ENCODE peak calls at places on chromosomes 1 and 21, in eight cellular contexts. T, D, N, E, I, Z, S and A are unnamed samples.

GRCh38 chr1:41913025-41913424 is 5.7 kb downstream of the HIVEP3 start:
- DNase-seq in T (no peak), D (no peak), N (peak), E (no peak), I (no peak), Z (no peak), S (no peak), A (no peak)

GRCh38 chr1:153220606-153221303 is 3.4 kb downstream of the PRR9 start:
- DNase-seq in T (no peak), D (no peak), N (no peak), E (no peak), I (no peak), Z (no peak), S (no peak), A (no peak)

GRCh38 chr1:51086496-51087271 is 15.3 kb upstream of the C1orf185 start:
- DNase-seq in T (no peak), D (no peak), N (no peak), E (no peak), I (no peak), Z (no peak), S (no peak), A (no peak)

GRCh38 chr1:44019398-44020044 is 11.7 kb downstream of the SLC6A9 start:
- DNase-seq in T (no peak), D (no peak), N (no peak), E (no peak), I (no peak), Z (no peak), S (no peak), A (no peak)

GRCh38 chr1:205030916-205031315 is 12.1 kb upstream of the CNTN2 start:
- DNase-seq in T (no peak), D (no peak), N (no peak), E (no peak), I (no peak), Z (no peak), S (no peak), A (no peak)

GRCh38 chr1:57277681-57278080 is 146.2 kb downstream of the DAB1 start:
- DNase-seq in T (no peak), D (no peak), N (no peak), E (no peak), I (no peak), Z (no peak), S (no peak), A (no peak)

GRCh38 chr1:47276850-47277249 is 37.1 kb downstream of the STIL start:
- DNase-seq in T (no peak), D (no peak), N (no peak), E (no peak), I (no peak), Z (no peak), S (no peak), A (no peak)

GRCh38 chr21:15278279-15278678 is 213.5 kb upstream of the NRIP1 start:
- DNase-seq in T (no peak), D (no peak), N (no peak), E (no peak), I (no peak), Z (no peak), S (no peak), A (no peak)

GRCh38 chr1:245969274-245969673 is 537.8 kb downstream of the SMYD3 start:
- DNase-seq in T (no peak), D (no peak), N (no peak), E (no peak), I (peak), Z (no peak), S (no peak), A (no peak)

GRCh38 chr21:46207006-46207919 is 21.3 kb downstream of the LSS start:
- DNase-seq in T (no peak), D (no peak), N (no peak), E (no peak), I (no peak), Z (peak), S (no peak), A (no peak)

GRCh38 chr1:71660417-71660816 is 579.6 kb upstream of the ZRANB2 start:
- DNase-seq in T (no peak), D (no peak), N (no peak), E (no peak), I (peak), Z (no peak), S (no peak), A (no peak)

GRCh38 chr1:240314845-240315746 is 223.4 kb downstream of the FMN2 start:
- DNase-seq in T (no peak), D (no peak), N (no peak), E (no peak), I (peak), Z (no peak), S (no peak), A (no peak)

GRCh38 chr1:52195161-52195560 is 53.3 kb downstream of the ZFYVE9 start:
- DNase-seq in T (no peak), D (no peak), N (no peak), E (no peak), I (no peak), Z (no peak), S (no peak), A (no peak)

GRCh38 chr21:24011087-24011486 is 1596.2 kb downstream of the MRPL39 start:
- DNase-seq in T (no peak), D (no peak), N (no peak), E (no peak), I (no peak), Z (no peak), S (no peak), A (no peak)

GRCh38 chr1:41827991-41828570 is 90.6 kb downstream of the HIVEP3 start:
- DNase-seq in T (no peak), D (no peak), N (no peak), E (no peak), I (no peak), Z (no peak), S (no peak), A (no peak)

GRCh38 chr1:2374260-2375155 is 16.8 kb downstream of the MORN1 start:
- DNase-seq in T (no peak), D (no peak), N (no peak), E (no peak), I (no peak), Z (peak), S (no peak), A (no peak)

GRCh38 chr1:204304067-204304466 is 55.7 kb downstream of the PLEKHA6 start:
- DNase-seq in T (no peak), D (no peak), N (no peak), E (no peak), I (no peak), Z (no peak), S (no peak), A (no peak)

GRCh38 chr21:36747114-36747814 is 48.3 kb downstream of the SIM2 start:
- DNase-seq in T (no peak), D (no peak), N (no peak), E (no peak), I (no peak), Z (no peak), S (no peak), A (no peak)

GRCh38 chr21:42593815-42594157 is 59.6 kb upstream of the PDE9A start:
- DNase-seq in T (no peak), D (no peak), N (no peak), E (no peak), I (no peak), Z (no peak), S (no peak), A (no peak)

GRCh38 chr1:202131956-202132821 is 9.5 kb downstream of the GPR37L1 start:
- DNase-seq in T (no peak), D (peak), N (peak), E (no peak), I (no peak), Z (peak), S (no peak), A (no peak)

GRCh38 chr1:241600496-241600901 is 39.7 kb downstream of the CHML start:
- DNase-seq in T (no peak), D (no peak), N (no peak), E (no peak), I (no peak), Z (no peak), S (no peak), A (no peak)

GRCh38 chr21:19123053-19123452 is 719.5 kb upstream of the TMPRSS15 start:
- DNase-seq in T (no peak), D (no peak), N (no peak), E (no peak), I (no peak), Z (no peak), S (no peak), A (no peak)
- TF ChIP-seq CTCF in T (no peak), D (no peak), N (no peak), E (no peak), I (no peak), Z (no peak), S (no peak), A (no peak)

GRCh38 chr1:238239343-238239742 is 348.6 kb upstream of the ZP4 start:
- DNase-seq in T (no peak), D (no peak), N (no peak), E (no peak), I (no peak), Z (no peak), S (no peak), A (no peak)

GRCh38 chr1:238232036-238232744 is 341.5 kb upstream of the ZP4 start:
- DNase-seq in T (no peak), D (no peak), N (no peak), E (no peak), I (no peak), Z (no peak), S (no peak), A (no peak)

DNA sequence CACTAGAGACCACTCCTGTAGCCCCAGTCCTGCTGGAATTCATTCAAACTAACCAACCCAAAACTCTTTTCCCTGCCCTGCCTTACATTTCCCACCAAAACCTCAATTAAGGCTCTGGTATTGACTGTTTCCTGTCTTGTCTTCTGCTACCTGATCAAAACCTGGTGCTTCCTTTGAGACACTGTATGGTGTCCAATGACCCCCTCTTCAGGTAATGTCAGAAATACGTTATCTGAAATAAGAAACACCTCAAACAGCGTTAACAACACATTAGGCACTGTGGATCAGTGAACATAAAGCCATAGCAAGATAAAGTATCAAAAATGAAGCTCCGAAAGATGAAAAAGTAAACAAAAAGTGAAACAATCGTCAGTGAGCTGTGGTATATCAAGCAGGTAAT is 343.2 kb upstream of the ZP4 start:
- DNase-seq in T (no peak), D (no peak), N (no peak), E (no peak), I (no peak), Z (no peak), S (no peak), A (no peak)
- TF ChIP-seq CTCF in T (no peak), D (no peak), N (no peak), E (no peak), I (no peak), Z (no peak), S (no peak), A (no peak)

GRCh38 chr21:26280715-26281310 is 110.2 kb upstream of the APP start:
- DNase-seq in T (no peak), D (no peak), N (no peak), E (no peak), I (no peak), Z (no peak), S (no peak), A (no peak)
- TF ChIP-seq CTCF in T (no peak), D (no peak), N (no peak), E (no peak), I (no peak), Z (no peak), S (no peak), A (no peak)

GRCh38 chr1:150619576-150620509 is 9.6 kb downstream of the ENSA start:
- DNase-seq in T (no peak), D (no peak), N (no peak), E (no peak), I (peak), Z (no peak), S (no peak), A (no peak)
- TF ChIP-seq CTCF in T (no peak), D (no peak), N (no peak), E (no peak), I (peak), Z (no peak), S (no peak), A (peak)

GRCh38 chr1:216665891-216666290 is 57.3 kb downstream of the ESRRG start:
- DNase-seq in T (no peak), D (no peak), N (no peak), E (no peak), I (no peak), Z (no peak), S (no peak), A (no peak)

GRCh38 chr1:216665381-216665780 is 57.8 kb downstream of the ESRRG start:
- DNase-seq in T (no peak), D (no peak), N (no peak), E (no peak), I (no peak), Z (no peak), S (no peak), A (no peak)

GRCh38 chr1:216666431-216666830 is 56.8 kb downstream of the ESRRG start:
- DNase-seq in T (no peak), D (no peak), N (no peak), E (no peak), I (no peak), Z (no peak), S (no peak), A (no peak)

GRCh38 chr1:216660561-216660960 is 62.7 kb downstream of the ESRRG start:
- DNase-seq in T (no peak), D (no peak), N (no peak), E (no peak), I (no peak), Z (no peak), S (no peak), A (no peak)

GRCh38 chr1:216662681-216663080 is 60.5 kb downstream of the ESRRG start:
- DNase-seq in T (no peak), D (no peak), N (no peak), E (no peak), I (no peak), Z (no peak), S (no peak), A (no peak)
- TF ChIP-seq CTCF in T (no peak), D (no peak), N (no peak), E (no peak), I (no peak), Z (no peak), S (no peak), A (no peak)

GRCh38 chr1:23804183-23804582 is 3.6 kb upstream of the GALE start:
- DNase-seq in T (no peak), D (no peak), N (no peak), E (no peak), I (no peak), Z (no peak), S (no peak), A (no peak)
- TF ChIP-seq CTCF in T (no peak), D (no peak), N (no peak), E (no peak), I (no peak), Z (no peak), S (no peak), A (peak)

DNA sequence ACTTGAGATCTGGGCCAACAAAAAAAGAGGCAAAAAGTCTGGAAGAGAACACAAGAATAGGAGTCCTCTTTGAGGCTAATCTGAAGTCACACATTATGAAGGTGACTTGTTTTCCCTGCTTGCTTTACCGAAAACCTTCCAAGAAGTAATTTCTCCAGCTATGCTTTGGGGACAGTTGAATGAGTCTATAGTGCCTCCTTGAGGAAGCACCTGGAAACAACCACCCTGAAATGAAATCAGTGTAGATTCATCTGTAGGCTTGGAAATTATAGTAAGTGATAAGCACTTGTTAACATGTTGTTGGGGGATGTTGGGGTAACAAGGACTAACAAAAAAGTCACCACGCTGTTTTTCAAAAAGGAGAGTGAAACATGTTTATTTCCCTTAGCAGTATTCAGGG is 23.4 kb upstream of the RPTN start:
- DNase-seq in T (no peak), D (no peak), N (no peak), E (no peak), I (no peak), Z (no peak), S (no peak), A (no peak)
- TF ChIP-seq CTCF in T (no peak), D (no peak), N (peak), E (no peak), I (peak), Z (peak), S (no peak), A (peak)

GRCh38 chr1:29341936-29342335 is 105.6 kb downstream of the PTPRU start:
- DNase-seq in T (no peak), D (no peak), N (no peak), E (no peak), I (no peak), Z (no peak), S (no peak), A (no peak)
- TF ChIP-seq CTCF in T (no peak), D (no peak), N (no peak), E (no peak), I (peak), Z (no peak), S (no peak), A (peak)

DNA sequence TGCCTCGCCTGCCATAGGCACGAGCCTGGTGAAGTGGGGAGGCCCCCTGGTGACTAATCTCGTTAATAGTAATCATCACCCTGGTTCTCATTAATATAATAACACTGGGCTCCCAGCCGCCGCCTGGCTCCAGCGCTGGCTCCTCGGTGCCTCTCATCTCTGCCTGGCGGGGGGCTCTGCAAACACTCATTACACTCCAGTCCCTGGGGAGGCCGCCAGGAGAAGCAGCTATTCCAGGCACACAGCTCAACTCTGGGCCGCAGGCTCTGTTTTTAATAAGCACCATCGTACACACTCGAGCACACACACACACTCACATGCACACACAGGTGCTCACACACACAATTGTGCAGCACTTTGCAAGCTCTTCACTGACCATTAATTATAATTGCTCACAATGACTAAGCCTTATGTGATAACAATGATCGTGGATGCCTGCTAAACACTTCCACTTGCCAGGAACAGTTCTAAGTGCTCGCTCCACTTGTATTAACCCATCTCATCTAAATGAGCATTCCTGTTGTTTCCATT is 52.2 kb downstream of the SDC3 start:
- DNase-seq in T (no peak), D (peak), N (peak), E (no peak), I (no peak), Z (no peak), S (no peak), A (no peak)
- TF ChIP-seq CTCF in T (no peak), D (no peak), N (no peak), E (no peak), I (no peak), Z (no peak), S (no peak), A (no peak)